ENCODE peak calls at places on chromosomes 16 and 17, in eight cellular contexts. One of them, this sample, is unnamed.

GRCh38 chr17:45307290-45308015 is 9.4 kb downstream of the MAP3K14 start:
- DNase-seq in uterus: peak; percentile 49
- DNase-seq in cardiac muscle cell: peak; percentile 95
- DNase-seq in mammary epithelial cell: peak; percentile 78
- DNase-seq in AG04450: peak; percentile 53
- DNase-seq in GM23248: peak; percentile 93
- DNase-seq in HCT116: no peak
- DNase-seq in endodermal cell: no peak
- DNase-seq in this sample: no peak

GRCh38 chr17:77437017-77437416 is 296.2 kb downstream of the SEC14L1 start:
- DNase-seq in uterus: peak; percentile 68
- DNase-seq in cardiac muscle cell: peak; percentile 93
- DNase-seq in mammary epithelial cell: no peak
- DNase-seq in AG04450: peak; percentile 61
- DNase-seq in GM23248: peak; percentile 62
- DNase-seq in HCT116: no peak
- DNase-seq in endodermal cell: no peak
- DNase-seq in this sample: no peak

GRCh38 chr17:76678330-76678729 is 32.4 kb downstream of the MXRA7 start:
- DNase-seq in uterus: no peak
- DNase-seq in cardiac muscle cell: no peak
- DNase-seq in mammary epithelial cell: no peak
- DNase-seq in AG04450: no peak
- DNase-seq in GM23248: no peak
- DNase-seq in HCT116: no peak
- DNase-seq in endodermal cell: no peak
- DNase-seq in this sample: no peak

GRCh38 chr17:5892897-5893656 is 177.1 kb upstream of the WSCD1 start:
- DNase-seq in uterus: no peak
- DNase-seq in cardiac muscle cell: no peak
- DNase-seq in mammary epithelial cell: no peak
- DNase-seq in AG04450: no peak
- DNase-seq in GM23248: no peak
- DNase-seq in HCT116: no peak
- DNase-seq in endodermal cell: no peak
- DNase-seq in this sample: no peak

GRCh38 chr17:70767102-70767701 is 597.9 kb downstream of the KCNJ2 start:
- DNase-seq in uterus: no peak
- DNase-seq in cardiac muscle cell: peak; percentile 72
- DNase-seq in mammary epithelial cell: peak; percentile 9
- DNase-seq in AG04450: peak; percentile 3
- DNase-seq in GM23248: peak; percentile 61
- DNase-seq in HCT116: peak; percentile 42
- DNase-seq in endodermal cell: no peak
- DNase-seq in this sample: no peak

GRCh38 chr16:86363057-86363490 is 147.3 kb upstream of the FOXF1 start:
- DNase-seq in uterus: no peak
- DNase-seq in cardiac muscle cell: peak; percentile 95
- DNase-seq in mammary epithelial cell: peak; percentile 55
- DNase-seq in AG04450: peak; percentile 90
- DNase-seq in GM23248: peak; percentile 92
- DNase-seq in HCT116: no peak
- DNase-seq in endodermal cell: no peak
- DNase-seq in this sample: no peak

GRCh38 chr16:47726031-47726675 is 265.0 kb downstream of the PHKB start:
- DNase-seq in uterus: no peak
- DNase-seq in cardiac muscle cell: peak; percentile 64
- DNase-seq in mammary epithelial cell: no peak
- DNase-seq in AG04450: no peak
- DNase-seq in GM23248: no peak
- DNase-seq in HCT116: no peak
- DNase-seq in endodermal cell: no peak
- DNase-seq in this sample: no peak

GRCh38 chr17:58278661-58279015 is 2.1 kb downstream of the MPO start:
- DNase-seq in uterus: no peak
- DNase-seq in cardiac muscle cell: no peak
- DNase-seq in mammary epithelial cell: no peak
- DNase-seq in AG04450: no peak
- DNase-seq in GM23248: peak; percentile 51
- DNase-seq in HCT116: no peak
- DNase-seq in endodermal cell: no peak
- DNase-seq in this sample: no peak

GRCh38 chr17:39001703-39002637 is 34.8 kb upstream of the FBXO47 start:
- DNase-seq in uterus: peak; percentile 73
- DNase-seq in cardiac muscle cell: peak; percentile 96
- DNase-seq in mammary epithelial cell: peak; percentile 88
- DNase-seq in AG04450: no peak
- DNase-seq in GM23248: peak; percentile 99
- DNase-seq in HCT116: no peak
- DNase-seq in endodermal cell: peak; percentile 68
- DNase-seq in this sample: no peak

GRCh38 chr16:47694543-47694942 is 233.4 kb downstream of the PHKB start:
- DNase-seq in uterus: no peak
- DNase-seq in cardiac muscle cell: no peak
- DNase-seq in mammary epithelial cell: no peak
- DNase-seq in AG04450: no peak
- DNase-seq in GM23248: no peak
- DNase-seq in HCT116: no peak
- DNase-seq in endodermal cell: peak; percentile 57
- DNase-seq in this sample: no peak

GRCh38 chr17:13626703-13627102 is 25.0 kb upstream of the HS3ST3A1 start:
- DNase-seq in uterus: no peak
- DNase-seq in cardiac muscle cell: peak; percentile 36
- DNase-seq in mammary epithelial cell: peak; percentile 58
- DNase-seq in AG04450: peak; percentile 61
- DNase-seq in GM23248: peak; percentile 87
- DNase-seq in HCT116: peak; percentile 3
- DNase-seq in endodermal cell: no peak
- DNase-seq in this sample: no peak

GRCh38 chr16:79658301-79659001 is 57.9 kb upstream of the MAF start:
- DNase-seq in uterus: peak; percentile 37
- DNase-seq in cardiac muscle cell: peak; percentile 84
- DNase-seq in mammary epithelial cell: peak; percentile 97
- DNase-seq in AG04450: peak; percentile 26
- DNase-seq in GM23248: peak; percentile 47
- DNase-seq in HCT116: no peak
- DNase-seq in endodermal cell: no peak
- DNase-seq in this sample: no peak

GRCh38 chr17:32127156-32127897 is 15.0 kb upstream of the RHOT1 start:
- DNase-seq in uterus: peak; percentile 76
- DNase-seq in cardiac muscle cell: peak; percentile 80
- DNase-seq in mammary epithelial cell: peak; percentile 86
- DNase-seq in AG04450: peak; percentile 15
- DNase-seq in GM23248: peak; percentile 93
- DNase-seq in HCT116: no peak
- DNase-seq in endodermal cell: peak; percentile 86
- DNase-seq in this sample: peak; percentile 67

GRCh38 chr16:1290032-1290431 is 19.4 kb upstream of the UBE2I start:
- DNase-seq in uterus: no peak
- DNase-seq in cardiac muscle cell: peak; percentile 41
- DNase-seq in mammary epithelial cell: no peak
- DNase-seq in AG04450: no peak
- DNase-seq in GM23248: peak; percentile 30
- DNase-seq in HCT116: no peak
- DNase-seq in endodermal cell: peak; percentile 76
- DNase-seq in this sample: no peak

GRCh38 chr16:5056347-5056746 is 9.4 kb downstream of the C16orf89 start:
- DNase-seq in uterus: no peak
- DNase-seq in cardiac muscle cell: peak; percentile 42
- DNase-seq in mammary epithelial cell: no peak
- DNase-seq in AG04450: no peak
- DNase-seq in GM23248: peak; percentile 46
- DNase-seq in HCT116: peak; percentile 37
- DNase-seq in endodermal cell: peak; percentile 91
- DNase-seq in this sample: no peak

GRCh38 chr16:84331998-84332780 is 36.1 kb upstream of the ATP2C2 start:
- DNase-seq in uterus: no peak
- DNase-seq in cardiac muscle cell: no peak
- DNase-seq in mammary epithelial cell: peak; percentile 58
- DNase-seq in AG04450: no peak
- DNase-seq in GM23248: peak; percentile 61
- DNase-seq in HCT116: no peak
- DNase-seq in endodermal cell: peak; percentile 28
- DNase-seq in this sample: no peak

GRCh38 chr16:24149102-24149501 is 107.0 kb upstream of the CACNG3 start:
- DNase-seq in uterus: no peak
- DNase-seq in cardiac muscle cell: no peak
- DNase-seq in mammary epithelial cell: no peak
- DNase-seq in AG04450: no peak
- DNase-seq in GM23248: no peak
- DNase-seq in HCT116: no peak
- DNase-seq in endodermal cell: no peak
- DNase-seq in this sample: no peak

GRCh38 chr17:51045616-51046526 is 74.8 kb downstream of the SPAG9 start:
- DNase-seq in uterus: no peak
- DNase-seq in cardiac muscle cell: peak; percentile 29
- DNase-seq in mammary epithelial cell: peak; percentile 35
- DNase-seq in AG04450: no peak
- DNase-seq in GM23248: peak; percentile 43
- DNase-seq in HCT116: no peak
- DNase-seq in endodermal cell: no peak
- DNase-seq in this sample: no peak

GRCh38 chr17:33038740-33039139 is 47.1 kb downstream of the SPACA3 start:
- DNase-seq in uterus: peak; percentile 35
- DNase-seq in cardiac muscle cell: peak; percentile 86
- DNase-seq in mammary epithelial cell: peak; percentile 54
- DNase-seq in AG04450: no peak
- DNase-seq in GM23248: peak; percentile 48
- DNase-seq in HCT116: peak; percentile 15
- DNase-seq in endodermal cell: peak; percentile 96
- DNase-seq in this sample: no peak

GRCh38 chr17:30256756-30257506 is 21.4 kb upstream of the SLC6A4 start:
- DNase-seq in uterus: no peak
- DNase-seq in cardiac muscle cell: peak; percentile 52
- DNase-seq in mammary epithelial cell: no peak
- DNase-seq in AG04450: no peak
- DNase-seq in GM23248: peak; percentile 80
- DNase-seq in HCT116: no peak
- DNase-seq in endodermal cell: no peak
- DNase-seq in this sample: no peak

DNA sequence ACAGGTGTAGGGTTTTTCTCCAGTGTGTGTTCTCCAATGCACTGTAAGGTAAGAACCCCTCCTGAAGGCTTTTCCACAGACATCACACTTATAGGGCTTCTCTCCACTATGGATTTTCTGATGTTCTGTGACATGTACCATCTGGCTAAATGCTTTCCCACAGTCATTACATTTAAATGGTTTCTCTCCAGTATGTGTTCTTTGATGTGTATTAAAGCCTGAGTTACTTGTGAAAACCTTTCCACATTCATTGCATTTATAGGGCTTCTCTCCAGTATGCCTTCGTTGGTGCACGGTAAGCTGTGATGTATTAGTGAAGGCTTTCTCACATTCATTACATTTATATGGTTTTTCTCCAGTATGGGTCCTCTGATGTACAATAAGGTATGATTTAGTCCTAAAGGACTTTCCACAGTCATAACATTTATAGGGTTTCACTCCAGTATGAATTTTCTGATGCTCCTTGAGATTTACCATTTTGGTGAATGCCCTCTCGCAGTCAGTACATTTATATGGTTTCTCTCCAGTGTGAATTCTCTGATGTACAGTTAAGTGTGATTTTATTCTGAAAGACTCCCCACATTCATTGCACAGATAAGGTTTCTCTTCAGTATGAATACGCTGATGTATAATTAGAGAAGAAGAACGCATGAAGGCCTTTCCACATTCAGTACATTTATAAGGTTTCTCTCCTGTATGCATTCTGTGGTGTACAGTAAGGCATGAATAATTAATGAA is 30.9 kb downstream of the ZNF624 start:
- DNase-seq in uterus: no peak
- DNase-seq in cardiac muscle cell: no peak
- DNase-seq in mammary epithelial cell: no peak
- DNase-seq in AG04450: no peak
- DNase-seq in GM23248: no peak
- DNase-seq in HCT116: no peak
- DNase-seq in endodermal cell: no peak
- DNase-seq in this sample: no peak
- H3K9me3 ChIP-seq in uterus: no peaks in the 10 kb centered on the region
- H3K9me3 ChIP-seq in cardiac muscle cell: peaks cover 7% of the 10 kb centered on the region
- H3K9me3 ChIP-seq in mammary epithelial cell: peaks cover 59% of the 10 kb centered on the region
- H3K9me3 ChIP-seq in AG04450: peaks cover 40% of the 10 kb centered on the region
- H3K9me3 ChIP-seq in GM23248: peaks cover 17% of the 10 kb centered on the region
- H3K9me3 ChIP-seq in HCT116: peaks cover 58% of the 10 kb centered on the region
- H3K9me3 ChIP-seq in endodermal cell: peaks cover 90% of the 10 kb centered on the region
- H3K9me3 ChIP-seq in this sample: peaks cover 33% of the 10 kb centered on the region

DNA sequence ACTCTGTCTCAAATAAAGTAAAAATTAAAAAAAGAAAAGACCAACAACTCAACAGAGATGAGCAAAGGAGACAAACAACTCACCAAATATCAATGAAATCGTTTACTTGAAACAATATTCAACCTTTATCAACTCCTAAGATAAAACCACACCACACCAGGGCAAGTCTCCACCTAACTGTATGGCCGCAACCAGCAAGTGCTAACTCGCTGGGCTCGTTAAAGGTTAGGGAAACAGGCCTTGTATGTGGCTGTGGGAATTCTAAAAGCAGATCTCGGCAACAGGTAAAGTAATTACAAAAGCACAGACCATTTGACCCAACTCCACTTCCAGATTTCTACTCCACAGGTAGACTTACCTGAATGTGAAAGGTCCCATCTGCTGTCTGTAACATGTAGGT is 9.3 kb downstream of the ZCCHC14 start:
- DNase-seq in uterus: no peak
- DNase-seq in cardiac muscle cell: no peak
- DNase-seq in mammary epithelial cell: peak; percentile 69
- DNase-seq in AG04450: no peak
- DNase-seq in GM23248: no peak
- DNase-seq in HCT116: no peak
- DNase-seq in endodermal cell: no peak
- DNase-seq in this sample: no peak
- H3K27ac ChIP-seq in uterus: no peak overlapping the region
- H3K27ac ChIP-seq in cardiac muscle cell: no peak overlapping the region
- H3K27ac ChIP-seq in mammary epithelial cell: no peak overlapping the region
- H3K27ac ChIP-seq in AG04450: no peak overlapping the region
- H3K27ac ChIP-seq in GM23248: no peak overlapping the region
- H3K27ac ChIP-seq in HCT116: no peak overlapping the region
- H3K27ac ChIP-seq in endodermal cell: no peak overlapping the region
- H3K27ac ChIP-seq in this sample: no peak overlapping the region

DNA sequence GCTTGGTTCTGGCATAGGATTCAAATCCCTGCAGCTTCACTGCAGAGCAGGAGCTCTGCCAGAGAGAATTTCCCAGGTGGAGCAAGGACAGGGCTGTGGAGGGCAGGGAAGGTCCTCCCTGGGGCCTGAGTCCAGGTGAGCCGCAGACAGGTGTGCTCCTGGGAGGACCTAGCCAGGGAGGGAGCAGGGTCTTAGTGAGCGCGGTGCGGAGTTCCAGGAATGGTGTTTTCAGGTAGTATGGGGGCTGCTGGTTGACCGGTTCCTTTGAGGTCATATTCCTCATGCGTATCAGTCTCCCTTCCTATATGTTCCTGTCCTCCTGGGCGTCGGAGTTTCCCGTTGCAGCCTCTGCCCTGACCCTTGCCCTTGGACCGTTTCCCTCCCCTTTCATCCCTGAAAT is 813.3 kb downstream of the KCNJ18 start:
- DNase-seq in uterus: no peak
- DNase-seq in cardiac muscle cell: no peak
- DNase-seq in mammary epithelial cell: no peak
- DNase-seq in AG04450: no peak
- DNase-seq in GM23248: no peak
- DNase-seq in HCT116: no peak
- DNase-seq in endodermal cell: no peak
- DNase-seq in this sample: no peak
- H3K9me3 ChIP-seq in uterus: no peaks in the 10 kb centered on the region
- H3K9me3 ChIP-seq in cardiac muscle cell: no peaks in the 10 kb centered on the region
- H3K9me3 ChIP-seq in mammary epithelial cell: peaks cover 41% of the 10 kb centered on the region
- H3K9me3 ChIP-seq in AG04450: peaks cover 52% of the 10 kb centered on the region
- H3K9me3 ChIP-seq in GM23248: no peaks in the 10 kb centered on the region
- H3K9me3 ChIP-seq in HCT116: no peaks in the 10 kb centered on the region
- H3K9me3 ChIP-seq in endodermal cell: peaks cover 57% of the 10 kb centered on the region
- H3K9me3 ChIP-seq in this sample: no peaks in the 10 kb centered on the region

GRCh38 chr17:2388020-2388704 is 12.7 kb downstream of the MNT start:
- DNase-seq in uterus: no peak
- DNase-seq in cardiac muscle cell: no peak
- DNase-seq in mammary epithelial cell: no peak
- DNase-seq in AG04450: no peak
- DNase-seq in GM23248: no peak
- DNase-seq in HCT116: no peak
- DNase-seq in endodermal cell: no peak
- DNase-seq in this sample: no peak
- H3K27ac ChIP-seq in uterus: no peak overlapping the region
- H3K27ac ChIP-seq in cardiac muscle cell: no peak overlapping the region
- H3K27ac ChIP-seq in mammary epithelial cell: no peak overlapping the region
- H3K27ac ChIP-seq in AG04450: no peak overlapping the region
- H3K27ac ChIP-seq in GM23248: no peak overlapping the region
- H3K27ac ChIP-seq in HCT116: no peak overlapping the region
- H3K27ac ChIP-seq in endodermal cell: peak overlapping the region; percentile 55
- H3K27ac ChIP-seq in this sample: no peak overlapping the region

This sample was measured in effector memory CD4-positive, alpha-beta T cell.